ENCODE peak calls at places on chromosomes 2 and 18, in four cellular contexts. Y is astrocyte of the spinal cord, W is Peyer's patch, E is breast epithelium. H is an unnamed sample.

GRCh38 chr2:134253117-134253704 is 661 bp upstream of the MGAT5 start:
- DNase-seq in Y (no peak), W (no peak), E (no peak), H (no peak)

GRCh38 chr2:230694241-230694640 is 18.4 kb upstream of the CAB39 start:
- DNase-seq in W (no peak), Y (no peak), E (no peak), H (no peak)

GRCh38 chr18:12060182-12060870 is 33.3 kb upstream of the ANKRD62 start:
- DNase-seq in W (no peak), E (no peak), Y (no peak), H (no peak)

GRCh38 chr18:51091270-51091669 is 61.3 kb downstream of the SMAD4 start:
- DNase-seq in Y (no peak), E (no peak), W (no peak), H (no peak)

GRCh38 chr18:2515908-2516625 is 55.2 kb downstream of the METTL4 start:
- DNase-seq in Y (peak), E (no peak), W (no peak), H (peak)

GRCh38 chr2:239132156-239132709 is 268.6 kb downstream of the HDAC4 start:
- DNase-seq in W (no peak), E (no peak), Y (no peak), H (no peak)

GRCh38 chr2:84288335-84288734 is 170.7 kb downstream of the SUCLG1 start:
- DNase-seq in E (no peak), Y (no peak), W (no peak), H (no peak)

GRCh38 chr2:152467677-152468406 is 132.9 kb downstream of the FMNL2 start:
- DNase-seq in W (no peak), E (no peak), Y (no peak), H (no peak)

GRCh38 chr2:14633031-14633430 is 514 bp downstream of the LRATD1 start:
- DNase-seq in Y (no peak), E (no peak), W (no peak), H (no peak)

GRCh38 chr18:47422524-47422923 is 171.1 kb upstream of the SKOR2 start:
- DNase-seq in Y (no peak), E (no peak), W (no peak), H (no peak)

GRCh38 chr18:46587568-46587967 is 69.5 kb downstream of the LOXHD1 start:
- DNase-seq in W (no peak), Y (no peak), E (no peak), H (no peak)

GRCh38 chr2:198054299-198054698 is 249.9 kb downstream of the PLCL1 start:
- DNase-seq in W (no peak), Y (peak), E (peak), H (no peak)

GRCh38 chr2:211027976-211028375 is 471.6 kb downstream of the CPS1 start:
- DNase-seq in W (no peak), Y (no peak), E (no peak), H (no peak)

GRCh38 chr18:30971338-30971956 is 71.1 kb downstream of the DSC3 start:
- DNase-seq in W (no peak), Y (peak), E (no peak), H (peak)

GRCh38 chr2:11236335-11236734 is 81.1 kb downstream of the SLC66A3 start:
- DNase-seq in Y (no peak), E (no peak), W (no peak), H (no peak)

GRCh38 chr2:70897203-70897976 is 38.3 kb upstream of the ATP6V1B1 start:
- DNase-seq in W (no peak), E (no peak), Y (no peak), H (no peak)

GRCh38 chr2:233082934-233083755 is 23.0 kb downstream of the INPP5D start:
- DNase-seq in E (no peak), W (peak), Y (no peak), H (no peak)

GRCh38 chr2:71157124-71157802 is 26.8 kb downstream of the MPHOSPH10 start:
- DNase-seq in E (no peak), Y (peak), W (peak), H (no peak)

GRCh38 chr2:193270816-193271215 is 1076.1 kb upstream of the TMEFF2 start:
- DNase-seq in Y (no peak), E (no peak), W (no peak), H (no peak)

GRCh38 chr18:36187138-36187825 is at the start of gene MOCOS:
- DNase-seq in W (peak), E (peak), Y (peak), H (no peak)

GRCh38 chr2:183348492-183348891 is 224.2 kb downstream of the NUP35 start:
- DNase-seq in W (no peak), E (no peak), Y (no peak), H (no peak)

GRCh38 chr18:5918196-5918595 is 22.9 kb upstream of the TMEM200C start:
- DNase-seq in Y (no peak), W (no peak), E (no peak), H (no peak)

GRCh38 chr2:172339431-172340010 is 87.9 kb upstream of the ITGA6 start:
- DNase-seq in E (no peak), W (no peak), Y (no peak), H (no peak)

GRCh38 chr18:28149810-28150420 is 27.0 kb downstream of the CDH2 start:
- DNase-seq in Y (no peak), W (no peak), E (no peak), H (no peak)

GRCh38 chr2:38997784-38998183 is 108.1 kb downstream of the ARHGEF33 start:
- DNase-seq in Y (peak), E (no peak), W (no peak), H (peak)

GRCh38 chr2:109266998-109267854 is 138.2 kb downstream of the SH3RF3 start:
- DNase-seq in Y (no peak), E (no peak), W (no peak), H (no peak)

GRCh38 chr2:95062247-95062646 is 36.7 kb downstream of the MAL start:
- DNase-seq in E (no peak), W (no peak), Y (no peak), H (no peak)

GRCh38 chr2:237702439-237703397 is 75.3 kb downstream of the LRRFIP1 start:
- DNase-seq in E (peak), Y (peak), W (peak), H (no peak)

GRCh38 chr18:36448384-36449290 is 151.1 kb downstream of the FHOD3 start:
- DNase-seq in W (no peak), Y (no peak), E (no peak), H (no peak)

GRCh38 chr2:167298017-167298416 is 409.7 kb downstream of the XIRP2 start:
- DNase-seq in E (no peak), W (no peak), Y (no peak), H (no peak)

GRCh38 chr2:241774419-241775222 is 2.0 kb upstream of the GAL3ST2 start:
- DNase-seq in Y (peak), E (peak), W (no peak), H (peak)

GRCh38 chr2:236858661-236859060 is 227.0 kb upstream of the COPS8 start:
- DNase-seq in E (no peak), W (no peak), Y (no peak), H (no peak)

GRCh38 chr2:18346364-18346763 is 214.1 kb downstream of the RDH14 start:
- DNase-seq in W (no peak), Y (peak), E (no peak), H (no peak)

GRCh38 chr18:25288340-25288955 is 63.5 kb downstream of the ZNF521 start:
- DNase-seq in Y (no peak), E (no peak), W (no peak), H (no peak)

GRCh38 chr2:201403904-201404303 is 46.8 kb upstream of the FLACC1 start:
- DNase-seq in W (no peak), Y (peak), E (no peak), H (no peak)

GRCh38 chr2:201407265-201407664 is 44.0 kb downstream of the TRAK2 start:
- DNase-seq in E (no peak), Y (no peak), W (no peak), H (no peak)

GRCh38 chr2:201404699-201405275 is 46.5 kb downstream of the TRAK2 start:
- DNase-seq in Y (no peak), E (no peak), W (no peak), H (no peak)

GRCh38 chr2:201408931-201409330 is 42.3 kb downstream of the TRAK2 start:
- DNase-seq in W (no peak), E (no peak), Y (no peak), H (no peak)

DNA sequence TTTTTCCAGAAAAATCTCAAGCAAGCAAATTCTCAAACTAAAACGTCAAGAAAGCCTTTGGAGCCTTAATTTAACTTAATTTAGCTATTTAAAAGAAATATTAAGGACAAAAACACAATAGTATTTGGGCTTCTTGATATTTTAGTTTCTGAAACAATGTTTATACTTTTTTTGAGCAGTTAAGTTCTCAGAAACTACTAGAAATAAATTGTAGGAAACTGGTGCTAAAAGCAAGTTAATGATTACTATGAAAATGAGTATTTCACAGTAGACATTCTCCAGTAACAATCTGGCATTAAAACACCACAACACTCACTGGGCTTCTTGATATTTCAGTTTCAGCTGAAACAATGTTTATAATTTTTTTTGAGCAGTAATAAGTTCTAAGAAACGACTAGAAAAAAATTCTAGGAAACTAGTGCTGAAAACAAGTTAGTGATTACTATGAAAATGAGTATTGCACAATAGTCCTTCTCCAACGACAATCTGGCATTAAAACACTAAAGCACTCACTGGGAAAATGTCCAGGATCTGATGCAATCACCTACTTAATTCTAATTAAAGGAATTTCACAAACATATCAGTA is 45.1 kb downstream of the TRAK2 start:
- DNase-seq in E (peak), Y (peak), W (no peak), H (peak)
- H3K4me3 ChIP-seq in E (no peak), Y (no peak), W (no peak), H (no peak)

GRCh38 chr2:235516257-235516656 is 22.4 kb downstream of the AGAP1 start:
- DNase-seq in E (no peak), Y (no peak), W (no peak), H (no peak)

GRCh38 chr2:235515364-235515742 is 21.5 kb downstream of the AGAP1 start:
- DNase-seq in Y (no peak), E (no peak), W (no peak), H (no peak)

GRCh38 chr2:235513984-235514626 is 20.3 kb downstream of the AGAP1 start:
- DNase-seq in W (no peak), E (no peak), Y (no peak), H (no peak)

GRCh38 chr2:235515821-235516220 is 22.0 kb downstream of the AGAP1 start:
- DNase-seq in Y (no peak), W (no peak), E (no peak), H (no peak)

GRCh38 chr2:235514627-235515363 is 21.0 kb downstream of the AGAP1 start:
- DNase-seq in Y (no peak), W (no peak), E (no peak), H (no peak)
- TF ChIP-seq CTCF in Y (no peak), W (peak), E (no peak), H (no peak)

DNA sequence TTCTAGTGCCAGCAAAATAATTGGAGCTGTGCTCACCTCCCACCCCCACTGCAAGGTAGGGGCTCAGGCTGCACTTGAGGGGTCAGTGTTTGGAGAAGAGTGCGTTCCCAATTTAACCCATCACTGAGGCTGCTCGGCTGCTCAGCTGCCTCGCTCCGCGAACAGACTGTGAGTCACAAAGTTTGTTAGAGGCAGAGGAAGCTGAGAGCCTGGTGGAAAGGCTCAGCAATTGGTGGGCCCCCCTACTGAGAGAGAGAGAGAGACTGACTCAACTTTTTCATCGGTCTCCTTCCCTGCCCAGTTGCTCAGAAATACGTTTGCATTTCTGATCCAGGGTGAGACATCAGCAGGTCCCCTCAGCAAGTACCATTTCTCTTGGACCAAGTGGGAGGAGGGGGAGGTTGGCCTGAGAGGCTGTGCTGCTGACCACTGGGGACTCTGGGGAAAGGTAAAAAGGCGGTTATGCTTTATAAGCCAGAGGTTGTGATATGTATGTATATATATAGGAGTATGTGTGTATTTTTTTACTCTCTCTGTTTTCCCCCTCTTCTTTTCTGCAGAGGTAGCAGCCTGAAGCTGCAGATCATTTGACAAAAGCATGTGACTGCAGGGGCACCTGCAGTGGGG is 1.5 kb downstream of the EFR3B start:
- DNase-seq in E (no peak), W (no peak), Y (peak), H (peak)
- H3K4me3 ChIP-seq in E (no peak), W (peak), Y (peak), H (peak)

DNA sequence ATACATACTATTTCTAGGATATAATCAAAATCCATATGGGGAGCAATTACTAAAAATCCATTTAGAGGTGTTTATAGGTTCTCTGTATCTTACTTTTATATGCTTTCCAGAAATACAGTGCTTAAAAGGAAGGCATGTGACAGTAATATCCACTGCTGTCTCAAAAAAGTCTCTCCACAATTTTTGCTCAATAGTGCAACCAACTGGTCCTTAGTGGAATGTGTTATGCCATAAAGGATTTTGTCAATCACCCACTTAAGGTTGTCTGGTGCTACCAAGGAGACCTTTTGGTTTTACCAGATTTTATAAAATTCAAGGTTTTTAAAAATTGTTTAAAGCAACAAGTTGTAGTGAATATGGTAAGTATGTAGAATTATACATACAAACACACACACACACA is 328.5 kb upstream of the DSEL start:
- DNase-seq in E (no peak), Y (no peak), W (no peak), H (no peak)
- TF ChIP-seq CTCF in E (no peak), Y (peak), W (no peak), H (no peak)

GRCh38 chr2:215429424-215429823 is 6.4 kb downstream of the FN1 start:
- DNase-seq in Y (no peak), E (no peak), W (no peak), H (no peak)
- H3K4me3 ChIP-seq in Y (peak), E (no peak), W (no peak), H (no peak)

DNA sequence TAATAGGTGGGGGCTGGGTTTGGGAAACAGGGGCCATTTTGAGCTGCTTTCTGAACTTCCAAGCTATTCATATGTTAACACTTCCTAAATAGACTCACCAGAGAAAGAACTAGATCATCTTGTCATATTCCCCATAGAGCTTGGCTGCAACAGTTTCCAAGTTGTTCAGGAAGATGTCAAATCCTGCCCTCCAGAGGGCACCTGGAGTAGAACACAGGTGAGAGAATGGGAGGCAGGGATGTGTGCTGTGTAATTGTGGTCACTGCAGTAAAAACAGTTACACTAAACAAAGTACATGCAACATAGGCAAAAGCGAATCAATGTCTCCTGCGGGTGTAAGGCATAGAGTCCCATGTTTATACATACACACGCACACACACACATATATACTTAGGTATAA is 34.5 kb upstream of the LRRC30 start:
- DNase-seq in W (no peak), Y (no peak), E (no peak), H (no peak)
- TF ChIP-seq CTCF in W (no peak), Y (no peak), E (no peak), H (no peak)

GRCh38 chr18:52995875-52996274 is 655.9 kb downstream of the DCC start:
- DNase-seq in Y (no peak), W (no peak), E (no peak), H (no peak)
- H3K4me3 ChIP-seq in Y (no peak), W (no peak), E (no peak), H (no peak)

DNA sequence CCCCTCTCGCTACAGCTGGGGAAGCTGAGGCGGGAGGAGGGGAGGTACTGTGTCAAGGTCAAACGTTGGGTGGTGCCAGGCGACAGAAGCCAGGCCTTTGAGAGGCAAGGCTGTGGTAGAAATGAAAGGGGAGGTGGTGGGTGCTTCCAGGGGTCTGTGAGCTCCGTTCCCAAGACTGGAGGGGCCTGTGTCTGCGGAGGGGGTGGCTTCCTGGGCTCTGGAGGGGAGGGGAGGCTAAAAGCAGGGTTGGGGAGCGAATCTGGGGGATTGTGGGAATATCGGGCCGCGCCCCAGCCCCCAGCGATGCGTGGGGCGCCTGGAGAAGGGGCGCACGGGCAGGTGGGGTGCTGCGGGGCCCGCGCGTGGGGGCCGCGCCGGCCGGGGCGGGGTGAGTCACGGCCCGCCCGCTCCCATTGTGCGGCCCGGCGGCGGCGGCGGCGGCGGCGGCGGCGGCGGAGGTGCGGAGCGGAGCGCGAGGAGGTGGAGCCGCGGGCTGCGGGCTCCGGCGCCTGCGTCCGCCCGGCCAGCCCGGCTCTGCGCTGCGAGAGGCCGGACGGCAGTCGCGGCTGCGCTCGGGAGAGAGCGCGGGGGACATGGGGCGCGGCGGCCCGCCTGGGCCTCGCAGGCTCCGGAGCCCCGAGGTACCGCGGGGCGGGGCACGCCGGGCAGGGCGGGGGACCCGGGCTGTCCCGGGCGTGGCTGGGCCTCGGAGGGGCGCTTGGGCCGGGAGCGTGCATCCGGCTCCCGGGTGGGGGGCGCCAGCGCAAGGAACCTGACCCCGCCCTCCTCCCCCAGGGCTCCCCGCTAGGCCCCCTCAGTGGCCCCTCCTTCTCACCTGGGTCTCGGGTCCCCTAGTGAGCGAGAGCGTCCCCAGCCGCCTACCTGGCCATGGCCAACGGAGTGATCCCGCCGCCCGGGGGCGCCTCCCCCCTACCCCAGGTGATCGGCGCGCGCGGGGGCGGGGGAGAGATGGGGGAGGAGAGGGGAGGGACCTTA is at the start of gene SLC4A3:
- DNase-seq in W (no peak), E (no peak), Y (no peak), H (no peak)
- TF ChIP-seq CTCF in W (no peak), E (no peak), Y (no peak), H (no peak)

DNA sequence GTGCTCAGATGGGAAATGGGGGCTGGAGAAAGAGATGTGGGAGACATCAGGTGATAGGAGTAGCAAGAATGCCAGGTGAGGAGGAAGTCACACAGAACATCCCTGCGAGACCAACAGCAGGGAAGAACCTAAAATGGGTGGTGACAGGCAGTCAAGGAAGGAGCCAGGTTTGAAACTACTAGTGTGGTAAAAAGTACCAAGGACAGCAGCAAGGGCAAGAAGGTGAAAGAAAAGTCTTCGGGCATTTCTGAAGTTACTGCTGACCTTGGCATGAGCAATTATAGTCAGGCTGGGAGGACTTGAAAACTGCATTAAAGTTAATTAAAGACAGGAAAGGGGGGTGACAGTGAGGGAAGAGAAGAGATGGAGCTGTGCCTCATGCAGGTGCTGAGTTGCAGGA is 410.4 kb downstream of the RAD51AP2 start:
- DNase-seq in W (no peak), E (no peak), Y (no peak), H (no peak)
- H3K4me3 ChIP-seq in W (no peak), E (no peak), Y (no peak), H (no peak)